ENCODE peak calls at places on chromosomes 12 and 14, in five cellular contexts. F is mucosa of descending colon; S is foreskin fibroblast; P is AG10803; W is CD8-positive, alpha-beta memory T cell. N is an unnamed sample.

GRCh38 chr14:75339059-75339458 is 60.4 kb downstream of the FOS start:
- DNase-seq in F (no peak), S (peak), P (peak), W (no peak), N (no peak)

GRCh38 chr12:13390381-13390856 is 193.9 kb downstream of the EMP1 start:
- DNase-seq in F (peak), S (peak), P (peak), W (no peak), N (no peak)

GRCh38 chr12:93460882-93461281 is 6.4 kb upstream of the MRPL42 start:
- DNase-seq in F (no peak), S (peak), P (no peak), W (no peak), N (no peak)

GRCh38 chr12:132123970-132124765 is 20.0 kb downstream of the DDX51 start:
- DNase-seq in F (no peak), S (no peak), P (no peak), W (no peak), N (no peak)

GRCh38 chr12:77938301-77938700 is 107.6 kb downstream of the NAV3 start:
- DNase-seq in F (no peak), S (peak), P (no peak), W (no peak), N (no peak)

GRCh38 chr14:20684662-20685456 is 499 bp downstream of the RNASE4 start:
- DNase-seq in F (peak), S (peak), P (peak), W (no peak), N (no peak)

GRCh38 chr12:49979061-49979586 is 6.4 kb downstream of the AQP6 start:
- DNase-seq in F (no peak), S (no peak), P (no peak), W (no peak), N (no peak)

GRCh38 chr14:23704890-23705289 is 68.7 kb downstream of the DHRS2 start:
- DNase-seq in F (no peak), S (no peak), P (no peak), W (no peak), N (no peak)

GRCh38 chr12:52204931-52205505 is 13.2 kb upstream of the KRT80 start:
- DNase-seq in F (no peak), S (no peak), P (no peak), W (no peak), N (no peak)

GRCh38 chr14:97692084-97692483 is 894.9 kb downstream of the VRK1 start:
- DNase-seq in F (no peak), S (no peak), P (no peak), W (no peak), N (no peak)

GRCh38 chr12:92467886-92468285 is 234.9 kb upstream of the PLEKHG7 start:
- DNase-seq in F (no peak), S (peak), P (no peak), W (no peak), N (peak)

GRCh38 chr14:35341454-35342159 is 49.4 kb downstream of the PSMA6 start:
- DNase-seq in F (peak), S (peak), P (peak), W (peak), N (no peak)

GRCh38 chr14:32099473-32099872 is 22.4 kb downstream of the ARHGAP5 start:
- DNase-seq in F (no peak), S (no peak), P (no peak), W (no peak), N (no peak)

GRCh38 chr12:115956236-115956635 is 321.3 kb downstream of the MED13L start:
- DNase-seq in F (no peak), S (no peak), P (no peak), W (no peak), N (no peak)

GRCh38 chr12:89909753-89910152 is 201.1 kb upstream of the ATP2B1 start:
- DNase-seq in F (no peak), S (no peak), P (no peak), W (no peak), N (no peak)

GRCh38 chr12:131938082-131938481 is 9.0 kb downstream of the PUS1 start:
- DNase-seq in F (no peak), S (no peak), P (no peak), W (no peak), N (no peak)

GRCh38 chr12:128268348-128268725 is 1.4 kb downstream of the TMEM132C start:
- DNase-seq in F (no peak), S (no peak), P (no peak), W (no peak), N (no peak)

GRCh38 chr12:6405963-6406362 is 22.0 kb downstream of the LTBR start:
- DNase-seq in F (no peak), S (no peak), P (no peak), W (no peak), N (no peak)

GRCh38 chr12:103978384-103978982 is 12.8 kb downstream of the TDG start:
- DNase-seq in F (no peak), S (no peak), P (no peak), W (no peak), N (peak)

GRCh38 chr12:113840401-113841042 is 125.6 kb downstream of the RBM19 start:
- DNase-seq in F (no peak), S (no peak), P (no peak), W (no peak), N (no peak)

GRCh38 chr14:59464651-59465569 is at the start of gene GPR135:
- DNase-seq in F (peak), S (peak), P (peak), W (peak), N (peak)

GRCh38 chr12:54680374-54680773 is 32.2 kb upstream of the DCD start:
- DNase-seq in F (peak), S (peak), P (no peak), W (no peak), N (peak)

GRCh38 chr12:64696065-64696741 is 63.0 kb downstream of the GNS start:
- DNase-seq in F (no peak), S (peak), P (peak), W (no peak), N (no peak)

GRCh38 chr12:120693848-120694247 is 6.9 kb downstream of the MLEC start:
- DNase-seq in F (no peak), S (no peak), P (no peak), W (no peak), N (no peak)

GRCh38 chr12:9848899-9849298 is 20.3 kb downstream of the CLEC2B start:
- DNase-seq in F (no peak), S (no peak), P (no peak), W (no peak), N (no peak)
- H3K4me3 ChIP-seq in F (no peak), S (no peak), P (no peak), W (no peak), N (no peak)

DNA sequence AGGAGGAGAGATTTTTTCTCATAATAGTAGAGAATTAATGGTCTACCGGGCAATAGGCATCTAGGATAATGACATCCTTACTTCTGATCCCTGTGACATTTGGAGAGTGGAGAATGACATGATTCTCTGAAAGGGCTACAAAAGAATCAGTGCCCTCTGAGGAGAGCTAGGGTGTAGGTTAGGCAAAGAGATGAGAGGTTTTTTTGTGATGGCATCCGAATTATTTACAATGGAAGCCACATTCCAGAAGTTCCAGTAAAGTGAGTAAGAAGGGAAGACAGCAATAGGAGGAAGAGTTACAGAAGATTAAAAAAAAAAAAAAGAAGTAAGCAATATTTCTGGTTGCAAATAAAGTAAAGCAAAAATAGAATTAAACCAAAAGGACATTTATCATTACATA is 478.0 kb downstream of the RMST start:
- DNase-seq in F (no peak), S (peak), P (peak), W (no peak), N (no peak)
- H3K4me3 ChIP-seq in F (no peak), S (no peak), P (no peak), W (no peak), N (no peak)

GRCh38 chr12:661720-662486 is 1.3 kb downstream of the NINJ2 start:
- DNase-seq in F (no peak), S (no peak), P (no peak), W (no peak), N (no peak)

GRCh38 chr12:664779-665092 is 1.5 kb upstream of the NINJ2 start:
- DNase-seq in F (no peak), S (no peak), P (no peak), W (no peak), N (no peak)

GRCh38 chr12:664075-664778 is 982 bp upstream of the NINJ2 start:
- DNase-seq in F (no peak), S (no peak), P (no peak), W (no peak), N (no peak)

GRCh38 chr12:663293-663871 is at the start of gene NINJ2:
- DNase-seq in F (no peak), S (peak), P (peak), W (no peak), N (no peak)

DNA sequence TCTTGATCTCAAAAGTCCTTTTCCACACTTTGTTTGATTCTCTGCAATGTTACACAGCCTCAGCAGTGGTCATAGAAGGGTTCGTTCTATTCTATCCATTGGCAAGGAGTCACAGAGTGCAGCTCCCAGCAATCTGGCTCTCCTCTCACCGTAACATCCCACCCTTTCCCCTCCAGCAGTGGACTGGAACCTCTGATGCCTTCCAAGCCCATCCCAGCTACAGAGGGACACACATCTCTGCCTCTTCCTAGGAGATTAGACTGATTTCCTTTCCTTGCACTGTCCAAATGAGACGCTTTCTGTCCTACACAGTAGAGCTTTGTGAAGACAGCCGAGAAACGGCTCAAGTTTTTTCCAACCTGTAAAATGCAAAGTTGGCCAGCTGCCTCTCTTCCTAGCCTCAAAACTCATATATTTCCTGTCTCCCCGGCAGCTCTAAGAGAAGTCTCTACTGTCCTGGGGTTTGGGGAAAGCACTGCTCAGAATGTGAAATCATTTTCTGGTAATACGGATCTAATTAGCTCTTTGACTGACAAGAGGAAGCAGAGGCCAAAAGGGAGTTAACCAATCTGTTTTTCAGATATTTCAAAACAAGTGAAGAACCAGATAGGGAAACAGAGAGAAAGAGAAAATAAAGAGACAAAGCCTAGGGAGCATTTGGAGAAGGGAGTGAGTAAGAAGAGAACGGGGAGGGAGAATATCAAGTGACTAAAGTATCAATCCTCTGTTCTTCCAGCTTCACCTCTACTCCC is 528 bp downstream of the NINJ2 start:
- DNase-seq in F (no peak), S (peak), P (peak), W (no peak), N (no peak)
- H3K4me3 ChIP-seq in F (no peak), S (peak), P (peak), W (peak), N (no peak)

GRCh38 chr12:130775953-130776856 is 60.1 kb upstream of the RIMBP2 start:
- DNase-seq in F (peak), S (peak), P (peak), W (no peak), N (no peak)
- H3K4me3 ChIP-seq in F (no peak), S (peak), P (peak), W (peak), N (no peak)

DNA sequence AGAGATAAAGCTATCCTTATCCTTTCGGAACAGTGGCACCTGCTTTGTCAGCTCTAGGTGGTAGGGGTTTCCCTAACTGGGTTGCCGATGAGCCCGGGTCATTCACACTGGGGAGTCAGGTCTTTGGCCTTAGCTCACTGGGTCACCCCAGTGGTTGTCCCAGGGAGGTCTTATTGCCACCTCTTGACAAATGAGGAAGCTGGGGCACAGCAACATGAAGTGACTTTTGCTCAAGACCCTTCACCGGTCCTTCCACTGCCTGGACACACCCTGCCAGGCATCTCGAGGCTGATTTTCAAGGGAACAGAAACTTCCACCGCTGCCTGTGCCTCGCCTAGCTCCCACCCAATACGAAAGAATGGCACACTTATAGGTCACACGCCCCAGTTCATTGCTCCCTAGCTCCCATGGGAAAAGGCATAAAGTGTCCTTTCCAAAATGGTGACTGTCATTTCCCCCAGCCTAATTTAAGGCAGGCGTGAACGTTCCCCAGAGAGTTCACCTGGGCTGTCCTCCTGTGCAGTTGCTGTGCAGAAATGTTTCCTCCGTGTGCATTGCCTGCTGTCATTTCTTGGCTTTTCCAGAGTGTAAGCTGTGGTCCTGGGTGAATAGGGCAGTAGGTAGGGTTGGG is 156.1 kb upstream of the CCND2 start:
- DNase-seq in F (peak), S (no peak), P (no peak), W (no peak), N (peak)
- H3K4me3 ChIP-seq in F (no peak), S (no peak), P (no peak), W (no peak), N (peak)

GRCh38 chr12:100988278-100988625 is 193.7 kb downstream of the ANO4 start:
- DNase-seq in F (no peak), S (no peak), P (no peak), W (no peak), N (no peak)

GRCh38 chr12:100987552-100988277 is 193.1 kb downstream of the ANO4 start:
- DNase-seq in F (peak), S (peak), P (peak), W (no peak), N (peak)

GRCh38 chr12:100982511-100983183 is 188.1 kb downstream of the ANO4 start:
- DNase-seq in F (peak), S (no peak), P (no peak), W (no peak), N (no peak)

GRCh38 chr12:100986595-100987547 is 192.3 kb downstream of the ANO4 start:
- DNase-seq in F (no peak), S (peak), P (peak), W (no peak), N (no peak)

GRCh38 chr12:100984821-100985220 is 190.2 kb downstream of the ANO4 start:
- DNase-seq in F (no peak), S (peak), P (peak), W (no peak), N (no peak)
- H3K4me3 ChIP-seq in F (no peak), S (no peak), P (no peak), W (no peak), N (no peak)

GRCh38 chr12:23816394-23816851 is 133.0 kb downstream of the SOX5 start:
- DNase-seq in F (no peak), S (no peak), P (no peak), W (no peak), N (no peak)

GRCh38 chr12:23810327-23810902 is 139.1 kb downstream of the SOX5 start:
- DNase-seq in F (no peak), S (no peak), P (no peak), W (no peak), N (no peak)

GRCh38 chr12:23817345-23817744 is 132.1 kb downstream of the SOX5 start:
- DNase-seq in F (no peak), S (no peak), P (no peak), W (no peak), N (no peak)

GRCh38 chr12:23815810-23816209 is 133.7 kb downstream of the SOX5 start:
- DNase-seq in F (no peak), S (no peak), P (no peak), W (no peak), N (no peak)

DNA sequence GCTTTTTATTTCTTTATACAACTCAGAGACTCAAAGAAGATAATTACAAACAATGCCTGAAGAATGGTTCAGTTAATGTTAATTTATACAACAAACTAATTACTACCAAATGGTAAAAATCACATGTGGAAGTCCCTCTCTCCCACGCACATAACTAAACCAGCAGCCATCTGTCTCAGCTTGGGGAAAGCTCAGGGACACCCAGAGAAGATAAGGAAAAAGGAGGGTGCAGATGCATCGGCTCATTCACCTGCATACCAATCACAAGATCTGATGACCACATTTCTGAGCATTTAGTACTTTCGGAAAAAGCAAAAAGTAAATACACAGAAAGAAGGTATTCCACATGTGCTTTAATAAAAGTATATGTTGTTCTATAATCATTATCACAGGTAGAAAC is 136.3 kb downstream of the SOX5 start:
- DNase-seq in F (no peak), S (no peak), P (no peak), W (no peak), N (no peak)
- H3K4me3 ChIP-seq in F (no peak), S (no peak), P (no peak), W (no peak), N (no peak)

N was measured in GM12865.